ENCODE peak calls at places on chromosomes 3 and 15, in five cellular contexts. X is uterus, H is spleen, Q is esophagus squamous epithelium, U is heart left ventricle. B is an unnamed sample.

GRCh38 chr15:91561371-91562100 is 292.0 kb upstream of the SLCO3A1 start:
- DNase-seq in X (peak; percentile 37), H (no peak), Q (no peak), U (peak; percentile 47), B (no peak)

GRCh38 chr3:54575561-54575960 is 352.3 kb downstream of the LRTM1 start:
- DNase-seq in X (no peak), H (no peak), Q (no peak), U (no peak), B (no peak)

GRCh38 chr3:61847784-61848462 is 286.6 kb downstream of the PTPRG start:
- DNase-seq in X (peak; percentile 47), H (no peak), Q (no peak), U (peak; percentile 74), B (peak; percentile 81)

GRCh38 chr3:102006812-102007485 is 157.6 kb downstream of the NFKBIZ start:
- DNase-seq in X (peak; percentile 64), H (no peak), Q (no peak), U (peak; percentile 41), B (peak; percentile 74)

GRCh38 chr15:38707802-38708671 is 143.4 kb upstream of the RASGRP1 start:
- DNase-seq in X (peak; percentile 29), H (no peak), Q (no peak), U (no peak), B (no peak)

GRCh38 chr15:68775671-68776476 is 44.8 kb downstream of the ANP32A start:
- DNase-seq in X (peak; percentile 86), H (no peak), Q (no peak), U (peak; percentile 86), B (no peak)

GRCh38 chr3:122382888-122383666 is at the start of gene MIX23:
- DNase-seq in X (peak; percentile 81), H (peak; percentile 95), Q (peak; percentile 30), U (peak; percentile 89), B (peak; percentile 86)

GRCh38 chr15:58467722-58468436 is 36.1 kb downstream of the LIPC start:
- DNase-seq in X (no peak), H (no peak), Q (no peak), U (no peak), B (no peak)

GRCh38 chr3:194142156-194142910 is 6.4 kb downstream of the HES1 start:
- DNase-seq in X (peak; percentile 71), H (no peak), Q (no peak), U (peak; percentile 46), B (no peak)

GRCh38 chr3:111794701-111795100 is 64.4 kb upstream of the PHLDB2 start:
- DNase-seq in X (no peak), H (no peak), Q (no peak), U (no peak), B (no peak)

GRCh38 chr3:106401666-106402319 is 533.0 kb upstream of the CBLB start:
- DNase-seq in X (no peak), H (no peak), Q (no peak), U (no peak), B (no peak)

GRCh38 chr3:169041677-169042171 is 621.8 kb downstream of the MECOM start:
- DNase-seq in X (no peak), H (no peak), Q (no peak), U (no peak), B (no peak)

GRCh38 chr15:92525758-92526245 is 129.8 kb downstream of the FAM174B start:
- DNase-seq in X (no peak), H (no peak), Q (no peak), U (no peak), B (no peak)

GRCh38 chr15:51726302-51727073 is 11.0 kb downstream of the LYSMD2 start:
- DNase-seq in X (peak; percentile 91), H (no peak), Q (no peak), U (peak; percentile 76), B (no peak)

GRCh38 chr3:112128843-112129727 is 4.0 kb downstream of the GCSAM start:
- DNase-seq in X (no peak), H (peak; percentile 83), Q (no peak), U (no peak), B (no peak)

GRCh38 chr3:184746131-184747120 is 34.6 kb upstream of the MAGEF1 start:
- DNase-seq in X (no peak), H (peak; percentile 62), Q (no peak), U (no peak), B (no peak)

GRCh38 chr3:184750684-184751083 is 38.8 kb upstream of the MAGEF1 start:
- DNase-seq in X (no peak), H (no peak), Q (no peak), U (no peak), B (no peak)

GRCh38 chr3:184751204-184751809 is 39.4 kb upstream of the MAGEF1 start:
- DNase-seq in X (no peak), H (peak; percentile 41), Q (no peak), U (no peak), B (no peak)

GRCh38 chr3:184749168-184749744 is 37.4 kb upstream of the MAGEF1 start:
- DNase-seq in X (no peak), H (no peak), Q (no peak), U (no peak), B (no peak)

DNA sequence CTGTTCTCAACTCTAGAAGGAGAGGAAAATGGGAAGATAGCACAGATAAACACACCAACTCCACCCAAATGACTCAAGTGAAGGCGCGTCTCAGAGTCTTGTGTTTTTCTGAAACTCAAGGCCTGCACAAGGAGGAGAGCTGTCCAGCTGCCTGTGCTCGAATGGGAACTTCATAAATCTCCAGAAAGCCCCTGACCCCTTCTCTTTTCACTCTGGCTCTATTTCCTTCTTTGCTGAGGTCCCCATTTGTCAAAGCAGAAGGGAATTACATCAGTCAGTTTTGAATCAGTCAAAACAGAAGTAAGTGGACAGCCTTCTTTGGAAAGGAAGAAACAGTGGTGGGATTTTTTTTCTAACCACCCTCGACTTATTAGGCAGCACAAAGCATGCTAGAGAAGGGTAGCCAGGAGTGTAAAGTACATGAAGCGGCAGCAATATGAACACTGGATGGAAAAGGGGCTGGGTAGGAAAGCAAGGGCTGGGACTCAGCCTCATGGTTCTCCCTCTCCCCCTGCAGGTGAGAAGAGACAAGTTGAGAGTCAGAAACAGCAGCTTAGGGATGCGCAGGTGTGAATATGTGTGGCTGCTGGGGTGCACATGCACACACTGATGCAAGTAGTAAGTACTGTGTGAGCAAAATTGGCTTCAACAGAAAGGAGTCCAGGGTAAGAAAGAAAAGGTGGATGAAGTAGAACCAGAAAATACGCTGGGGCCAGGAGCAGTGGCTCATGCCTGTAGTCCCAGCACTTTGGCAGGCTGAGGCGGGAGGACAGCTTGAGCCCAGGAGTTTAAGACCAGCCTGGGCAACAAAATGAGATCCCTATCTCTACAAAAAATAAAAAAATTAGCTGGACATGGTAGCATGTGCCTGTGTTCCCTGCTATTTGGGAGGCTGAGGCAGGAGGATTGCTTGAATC is 36.6 kb upstream of the MAGEF1 start:
- DNase-seq in X (no peak), H (peak; percentile 31), Q (no peak), U (no peak), B (no peak)
- TF ChIP-seq CTCF in X (no peak), H (no peak), Q (no peak), U (no peak), B (no peak)

GRCh38 chr15:90044916-90045371 is 43.8 kb downstream of the ZNF710 start:
- DNase-seq in X (no peak), H (no peak), Q (no peak), U (peak; percentile 4), B (no peak)
- H3K4me1 ChIP-seq in X (no peaks in the 10 kb centered on the region), H (peaks cover 33% of the 10 kb centered on the region), Q (peaks cover 74% of the 10 kb centered on the region), U (peaks cover 25% of the 10 kb centered on the region), B (peaks cover 33% of the 10 kb centered on the region)

GRCh38 chr3:100260081-100260684 is 609 bp upstream of the TBC1D23 start:
- DNase-seq in X (peak; percentile 59), H (peak; percentile 85), Q (no peak), U (peak; percentile 66), B (peak; percentile 42)
- TF ChIP-seq CTCF in X (peak; percentile 31), H (no peak), Q (no peak), U (no peak), B (no peak)

GRCh38 chr3:72230774-72231379 is 445.9 kb upstream of the PROK2 start:
- DNase-seq in X (peak; percentile 29), H (no peak), Q (no peak), U (no peak), B (no peak)
- H3K4me1 ChIP-seq in X (no peaks in the 10 kb centered on the region), H (peaks cover 3% of the 10 kb centered on the region), Q (peaks cover 38% of the 10 kb centered on the region), U (peaks cover 8% of the 10 kb centered on the region), B (peaks cover 2% of the 10 kb centered on the region)

GRCh38 chr3:50375200-50375931 is 16.0 kb upstream of the TMEM115 start:
- DNase-seq in X (no peak), H (no peak), Q (no peak), U (no peak), B (no peak)
- TF ChIP-seq CTCF in X (no peak), H (no peak), Q (no peak), U (no peak), B (no peak)

DNA sequence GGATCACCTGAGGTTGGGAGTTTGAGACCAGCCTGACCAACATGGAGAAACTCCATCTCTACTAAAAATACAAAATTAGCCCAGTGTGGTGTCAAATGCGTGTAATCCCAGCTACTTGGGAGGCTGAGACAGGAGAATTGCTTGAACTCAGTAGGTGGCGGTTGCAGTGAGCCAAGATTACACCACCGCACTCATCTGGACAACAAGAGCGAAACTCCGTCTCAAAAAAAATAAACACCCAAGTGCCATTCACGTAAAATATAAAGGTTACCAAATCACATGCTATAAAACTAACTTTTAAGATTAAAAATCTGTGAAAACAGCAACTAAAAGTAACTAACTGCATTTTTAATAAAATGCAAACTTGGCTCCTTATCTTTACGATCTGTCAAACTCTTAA is 8.9 kb downstream of the TRIM59 start:
- DNase-seq in X (no peak), H (no peak), Q (no peak), U (no peak), B (no peak)
- H3K4me1 ChIP-seq in X (no peaks in the 10 kb centered on the region), H (no peaks in the 10 kb centered on the region), Q (no peaks in the 10 kb centered on the region), U (no peaks in the 10 kb centered on the region), B (no peaks in the 10 kb centered on the region)

DNA sequence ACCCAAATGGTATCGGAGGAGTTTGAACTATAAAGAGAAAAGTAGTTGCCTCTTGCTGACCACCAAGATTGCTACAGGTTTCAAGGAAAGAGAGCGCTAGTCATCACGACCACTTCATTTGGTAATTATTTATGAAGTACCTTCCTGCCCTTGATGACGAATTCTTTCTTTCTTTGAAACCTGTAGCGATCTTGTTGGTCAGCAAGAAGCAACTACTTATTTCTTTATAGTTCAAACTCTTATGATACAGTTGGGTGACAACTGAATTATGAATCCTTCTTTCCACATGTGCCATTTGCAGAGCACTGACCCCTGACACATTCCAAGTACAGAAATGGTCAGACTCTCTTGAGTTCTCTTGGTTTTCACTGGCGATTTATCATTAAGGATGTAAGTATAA is 46.8 kb downstream of the THRB start:
- DNase-seq in X (no peak), H (no peak), Q (no peak), U (no peak), B (no peak)
- TF ChIP-seq CTCF in X (no peak), H (no peak), Q (no peak), U (no peak), B (no peak)

GRCh38 chr3:42654331-42655201 is 1.1 kb downstream of the ZBTB47 start:
- DNase-seq in X (peak; percentile 63), H (peak; percentile 85), Q (no peak), U (peak; percentile 81), B (no peak)

GRCh38 chr3:42657675-42658074 is 4.2 kb downstream of the ZBTB47 start:
- DNase-seq in X (no peak), H (no peak), Q (no peak), U (no peak), B (no peak)

GRCh38 chr3:42656680-42657610 is 3.4 kb downstream of the ZBTB47 start:
- DNase-seq in X (no peak), H (no peak), Q (no peak), U (no peak), B (no peak)

GRCh38 chr3:42655331-42655888 is 1.9 kb downstream of the ZBTB47 start:
- DNase-seq in X (no peak), H (no peak), Q (no peak), U (no peak), B (no peak)

GRCh38 chr3:42655980-42656679 is 2.6 kb downstream of the ZBTB47 start:
- DNase-seq in X (no peak), H (no peak), Q (no peak), U (no peak), B (no peak)
- H3K4me1 ChIP-seq in X (peaks cover 21% of the 10 kb centered on the region), H (peaks cover 17% of the 10 kb centered on the region), Q (peaks cover 85% of the 10 kb centered on the region), U (peaks cover 64% of the 10 kb centered on the region), B (peaks cover 25% of the 10 kb centered on the region)

GRCh38 chr3:186939536-186939935 is 9.2 kb downstream of the ST6GAL1 start:
- DNase-seq in X (no peak), H (no peak), Q (no peak), U (no peak), B (no peak)
- TF ChIP-seq CTCF in X (no peak), H (no peak), Q (no peak), U (no peak), B (no peak)